ENCODE peak calls at places on chromosomes 1 and 21, in seven cellular contexts. H is neural progenitor cell, B is PC-3, O is OCI-LY7, C is HCT116, V is GM23338, T is MM.1S. I is an unnamed sample.

GRCh38 chr21:40425981-40426380 is 421.0 kb downstream of the DSCAM start:
- DNase-seq in V (no peak), O (no peak), B (no peak), T (no peak), H (no peak), C (no peak), I (no peak)

GRCh38 chr21:31405638-31406037 is 61.6 kb upstream of the TIAM1 start:
- DNase-seq in O (no peak), H (no peak), C (no peak), B (no peak), T (no peak), V (no peak), I (no peak)

GRCh38 chr21:37368536-37369279 is 2.1 kb downstream of the DYRK1A start:
- DNase-seq in H (no peak), T (no peak), O (no peak), V (no peak), B (peak; percentile 68), C (no peak), I (peak; percentile 19)

GRCh38 chr1:64841330-64842065 is 96.6 kb downstream of the RAVER2 start:
- DNase-seq in B (peak; percentile 34), V (no peak), H (no peak), O (no peak), C (no peak), T (no peak), I (no peak)

GRCh38 chr1:162905759-162906158 is 44.8 kb upstream of the CCDC190 start:
- DNase-seq in H (no peak), C (no peak), B (peak; percentile 92), V (no peak), O (no peak), T (no peak), I (peak; percentile 64)

GRCh38 chr21:33419538-33420123 is 16.4 kb downstream of the IFNGR2 start:
- DNase-seq in V (no peak), O (no peak), B (peak; percentile 73), C (no peak), H (no peak), T (no peak), I (no peak)

GRCh38 chr1:48784301-48784700 is 7.6 kb upstream of the BEND5 start:
- DNase-seq in B (no peak), T (no peak), O (no peak), H (no peak), C (no peak), V (no peak), I (no peak)

GRCh38 chr1:36156329-36157114 is 562 bp downstream of the MAP7D1 start:
- DNase-seq in O (peak; percentile 68), V (peak; percentile 91), C (no peak), T (peak; percentile 62), B (peak; percentile 35), H (peak; percentile 95), I (peak; percentile 83)

GRCh38 chr1:203682401-203683383 is 56.1 kb downstream of the ATP2B4 start:
- DNase-seq in B (no peak), O (peak; percentile 74), C (peak; percentile 91), T (peak; percentile 35), V (peak; percentile 71), H (no peak), I (no peak)

GRCh38 chr1:44760876-44761275 is 14.5 kb upstream of the RPS8 start:
- DNase-seq in H (no peak), O (no peak), C (no peak), B (no peak), V (no peak), T (no peak), I (no peak)

GRCh38 chr1:44759077-44759476 is 16.3 kb upstream of the RPS8 start:
- DNase-seq in O (no peak), V (no peak), H (no peak), C (no peak), B (no peak), T (no peak), I (no peak)

GRCh38 chr1:44757420-44757819 is 17.8 kb downstream of the KIF2C start:
- DNase-seq in C (no peak), O (peak; percentile 67), T (peak; percentile 21), H (no peak), B (no peak), V (no peak), I (no peak)
- H3K36me3 ChIP-seq in C (peaks cover 61% of the 10 kb centered on the region), O (peaks cover 100% of the 10 kb centered on the region), T (peaks cover 17% of the 10 kb centered on the region), H (peaks cover 2% of the 10 kb centered on the region), B (peaks cover 83% of the 10 kb centered on the region), V (peaks cover 69% of the 10 kb centered on the region), I (no peaks in the 10 kb centered on the region)

GRCh38 chr21:41716756-41717155 is 50.1 kb downstream of the RIPK4 start:
- DNase-seq in T (no peak), C (no peak), H (no peak), V (no peak), O (no peak), B (no peak), I (no peak)

GRCh38 chr21:41720250-41720649 is 46.6 kb downstream of the RIPK4 start:
- DNase-seq in V (no peak), O (no peak), H (no peak), C (no peak), B (no peak), T (no peak), I (no peak)

GRCh38 chr21:41719691-41720090 is 47.2 kb downstream of the RIPK4 start:
- DNase-seq in B (no peak), T (no peak), H (no peak), V (no peak), O (no peak), C (no peak), I (no peak)

GRCh38 chr21:41715649-41716321 is 51.1 kb downstream of the RIPK4 start:
- DNase-seq in T (no peak), H (no peak), V (peak; percentile 51), C (no peak), B (peak; percentile 64), O (no peak), I (peak; percentile 93)

DNA sequence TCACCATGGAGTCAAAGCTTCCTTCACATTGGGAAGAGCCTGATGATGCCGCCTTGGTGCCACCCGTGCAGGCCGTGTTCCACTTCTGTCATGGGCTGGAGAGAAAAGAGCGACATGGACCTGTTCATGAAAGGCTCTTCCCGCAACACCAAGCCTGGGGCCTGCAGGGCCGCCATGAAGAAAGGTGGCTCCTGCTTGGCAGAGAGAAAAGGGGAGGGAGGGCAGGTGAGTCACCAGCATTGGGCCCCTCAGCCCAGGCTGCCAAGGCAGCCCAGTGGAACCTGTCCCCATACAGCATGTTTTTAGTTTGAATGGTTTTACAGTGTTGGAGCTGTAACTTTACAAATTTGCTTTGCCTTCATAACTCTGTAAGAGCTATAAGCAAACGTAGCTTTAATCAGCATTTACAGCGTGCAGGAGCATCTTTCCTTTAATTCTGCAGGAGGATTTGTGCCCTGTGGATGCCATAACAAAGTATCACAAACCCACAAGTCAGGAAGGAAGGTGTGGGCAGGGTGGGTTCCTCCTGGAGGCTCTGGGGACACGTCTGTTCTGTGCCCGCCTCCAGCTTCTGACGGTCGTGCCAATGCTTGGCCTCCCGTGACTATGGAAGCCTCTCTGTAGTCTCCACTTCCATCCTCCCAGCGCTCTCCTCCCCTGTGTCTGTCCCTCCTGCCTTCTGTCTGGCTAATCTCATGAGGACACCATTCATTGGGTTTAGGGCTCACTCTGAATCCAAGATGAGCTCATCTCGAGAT is 49.1 kb downstream of the RIPK4 start:
- DNase-seq in H (no peak), C (no peak), T (no peak), B (no peak), O (no peak), V (no peak), I (no peak)
- TF ChIP-seq EZH2phosphoT487 in H (no peak), C (no peak), T (no peak), B (no peak), O (no peak), V (no peak), I (no peak)

DNA sequence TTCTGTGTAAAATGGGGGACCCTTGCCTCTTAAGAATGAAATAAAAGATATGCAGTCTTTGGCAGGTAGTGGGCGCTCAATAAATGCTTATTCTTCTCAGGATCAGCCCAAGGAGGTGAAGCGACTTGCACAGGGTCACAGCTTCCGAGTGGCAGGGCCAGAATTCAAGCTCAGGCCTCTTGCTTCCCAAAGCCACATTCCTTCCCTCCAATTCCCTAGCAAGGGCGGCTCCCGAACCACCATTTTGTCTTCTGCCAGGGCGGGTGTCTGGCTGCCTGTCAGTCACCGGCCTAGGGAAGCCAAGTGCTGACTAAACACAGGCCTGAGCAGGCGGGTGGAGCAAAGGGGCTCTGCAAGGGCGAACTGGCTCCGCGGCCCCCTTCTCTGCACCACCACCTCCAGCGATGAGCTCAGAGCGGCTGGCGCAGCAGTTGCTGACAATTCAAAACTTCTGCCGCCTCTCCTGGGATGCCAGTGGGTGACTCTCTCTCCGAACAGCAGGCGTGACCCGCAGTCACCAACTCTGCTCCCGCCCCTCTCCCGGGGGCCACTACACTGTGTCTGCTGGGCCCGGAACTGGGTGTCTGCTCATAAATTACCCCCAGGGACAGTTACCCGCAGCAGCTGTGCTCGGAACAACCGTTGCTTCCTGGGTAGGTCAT is 10.8 kb downstream of the GPR3 start:
- DNase-seq in V (peak; percentile 83), O (peak; percentile 87), C (no peak), B (peak; percentile 6), H (peak; percentile 52), T (no peak), I (peak; percentile 56)
- TF ChIP-seq CTCF in V (peak; percentile 52), O (peak; percentile 84), C (peak; percentile 42), B (peak; percentile 35), H (peak; percentile 36), T (no peak), I (peak; percentile 31)

GRCh38 chr1:167666416-167666815 is 36.4 kb downstream of the RCSD1 start:
- DNase-seq in V (no peak), B (peak; percentile 48), C (no peak), O (no peak), H (no peak), T (no peak), I (no peak)
- H3K36me3 ChIP-seq in V (no peaks in the 10 kb centered on the region), B (no peaks in the 10 kb centered on the region), C (no peaks in the 10 kb centered on the region), O (peaks cover 97% of the 10 kb centered on the region), H (no peaks in the 10 kb centered on the region), T (no peaks in the 10 kb centered on the region), I (no peaks in the 10 kb centered on the region)

DNA sequence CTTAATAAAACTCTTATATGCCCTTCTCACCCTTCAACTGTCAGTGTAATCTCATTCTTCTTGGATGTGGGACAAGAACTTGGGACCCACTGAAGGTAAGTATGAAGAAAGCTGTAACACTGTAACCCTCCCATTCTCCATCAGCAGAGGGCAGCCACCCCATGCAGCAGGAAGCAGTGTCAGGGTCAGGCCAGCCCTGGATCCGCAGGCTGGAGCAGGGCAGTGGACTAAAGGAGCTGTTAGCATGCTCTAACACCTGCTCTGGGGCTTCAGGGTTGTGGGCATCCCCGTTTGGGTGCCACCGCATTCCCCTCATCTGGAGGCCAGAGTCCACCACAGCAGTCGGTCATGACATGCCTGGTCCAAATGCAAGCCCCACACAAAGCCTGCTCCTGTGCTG is 156.5 kb downstream of the HIVEP3 start:
- DNase-seq in V (no peak), B (no peak), O (no peak), H (peak; percentile 47), T (no peak), C (no peak), I (no peak)
- TF ChIP-seq EZH2phosphoT487 in V (no peak), B (no peak), O (no peak), H (no peak), T (no peak), C (no peak), I (no peak)

DNA sequence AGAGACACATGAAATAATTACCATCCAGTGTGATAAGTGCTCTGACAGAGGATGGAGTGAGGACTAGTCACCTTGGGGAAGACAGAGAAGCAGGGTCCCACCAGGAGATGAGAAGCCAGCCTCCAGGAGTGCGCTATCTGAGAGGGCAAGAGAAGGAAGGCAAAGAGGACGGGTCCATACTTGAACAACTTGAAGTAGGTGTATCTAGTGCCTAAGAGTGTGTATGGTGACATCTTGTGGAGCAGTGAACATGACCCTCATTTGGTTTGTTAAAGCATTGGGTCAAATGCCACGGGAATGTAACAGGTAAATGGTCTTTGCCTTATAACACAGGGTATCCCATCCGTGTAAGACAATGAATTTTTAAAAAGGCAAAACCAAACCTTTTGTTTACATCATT is 39.8 kb downstream of the MRPL39 start:
- DNase-seq in V (no peak), T (no peak), H (no peak), C (no peak), O (no peak), B (no peak), I (no peak)
- TF ChIP-seq CTCF in V (peak; percentile 40), T (no peak), H (no peak), C (no peak), O (no peak), B (no peak), I (no peak)